ENCODE peak calls at places on chromosomes 7 and 10, in four cellular contexts. J, H, U and V are unnamed samples.

GRCh38 chr10:98261436-98262277 is 6.3 kb downstream of the LOXL4 start:
- DNase-seq in U (no peak), J (no peak), H (no peak), V (no peak)

GRCh38 chr10:18501198-18501597 is 150.2 kb downstream of the NSUN6 start:
- DNase-seq in H (peak; percentile 78), J (no peak), U (no peak), V (no peak)

GRCh38 chr7:77696643-77697534 is 630 bp downstream of the RSBN1L start:
- DNase-seq in U (peak; percentile 68), J (peak; percentile 72), H (peak; percentile 24), V (no peak)

GRCh38 chr10:28663576-28664368 is 13.5 kb upstream of the BAMBI start:
- DNase-seq in H (peak; percentile 81), J (peak; percentile 87), U (peak; percentile 77), V (peak; percentile 66)

GRCh38 chr10:88111294-88111693 is 247.9 kb downstream of the PTEN start:
- DNase-seq in U (no peak), H (no peak), J (no peak), V (no peak)

GRCh38 chr7:124635416-124635815 is 130.2 kb downstream of the GPR37 start:
- DNase-seq in J (no peak), H (no peak), U (no peak), V (no peak)

GRCh38 chr7:149595541-149595940 is 97.9 kb upstream of the ZNF746 start:
- DNase-seq in H (no peak), U (no peak), J (no peak), V (no peak)

GRCh38 chr7:108097703-108098102 is 32.5 kb downstream of the LAMB4 start:
- DNase-seq in J (no peak), U (no peak), H (no peak), V (no peak)

GRCh38 chr10:87818505-87819273 is 663 bp upstream of the ATAD1 start:
- DNase-seq in H (peak; percentile 19), U (peak; percentile 31), J (peak; percentile 76), V (no peak)

GRCh38 chr7:52696183-52696582 is 339.2 kb upstream of the POM121L12 start:
- DNase-seq in J (no peak), U (no peak), H (no peak), V (no peak)

GRCh38 chr10:31602541-31603244 is 283.7 kb downstream of the ZEB1 start:
- DNase-seq in H (peak; percentile 60), J (peak; percentile 79), U (peak; percentile 54), V (no peak)

GRCh38 chr7:135825406-135825805 is 76.8 kb upstream of the FAM180A start:
- DNase-seq in H (no peak), J (no peak), U (no peak), V (no peak)

GRCh38 chr10:29728541-29729049 is 93.8 kb upstream of the SVIL start:
- DNase-seq in J (no peak), U (no peak), H (no peak), V (no peak)

GRCh38 chr7:37354661-37355131 is 94.0 kb downstream of the ELMO1 start:
- DNase-seq in U (no peak), J (peak; percentile 63), H (peak; percentile 2), V (no peak)

GRCh38 chr7:150806454-150806853 is 5.9 kb downstream of the TMEM176A start:
- DNase-seq in J (no peak), U (no peak), H (no peak), V (no peak)

GRCh38 chr7:5284304-5285281 is 1.9 kb downstream of the SLC29A4 start:
- DNase-seq in H (no peak), U (peak; percentile 65), J (peak; percentile 59), V (no peak)

GRCh38 chr7:5289345-5289744 is 6.6 kb downstream of the SLC29A4 start:
- DNase-seq in U (no peak), H (no peak), J (no peak), V (no peak)

GRCh38 chr7:5283421-5284303 is 919 bp downstream of the SLC29A4 start:
- DNase-seq in H (no peak), J (no peak), U (no peak), V (no peak)

GRCh38 chr7:5287802-5288201 is 5.1 kb downstream of the SLC29A4 start:
- DNase-seq in J (no peak), H (no peak), U (no peak), V (no peak)

DNA sequence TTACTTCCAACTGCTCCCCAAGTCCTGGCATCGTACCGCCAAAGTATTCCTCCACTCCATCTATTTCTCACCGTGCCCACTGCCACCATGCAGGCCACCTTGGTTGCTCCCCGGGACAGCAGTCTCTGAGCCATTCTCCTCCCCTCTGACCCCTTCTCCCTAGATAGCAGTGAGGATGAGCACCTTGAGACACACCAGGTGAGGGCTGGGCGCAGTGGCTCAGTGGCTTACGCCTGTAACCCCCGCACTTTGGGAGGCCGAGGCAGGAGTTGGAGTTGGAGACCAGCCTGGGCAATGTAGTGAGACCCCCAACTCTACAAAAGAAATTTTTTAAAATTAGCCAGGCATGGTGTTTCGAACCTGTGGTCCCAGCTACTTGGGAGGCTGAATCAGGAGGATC is 4.2 kb downstream of the SLC29A4 start:
- DNase-seq in U (no peak), J (no peak), H (no peak), V (no peak)
- H3K4me3 ChIP-seq in U (no peak overlapping the region), J (no peak overlapping the region), H (no peak overlapping the region), V (no peak overlapping the region)

DNA sequence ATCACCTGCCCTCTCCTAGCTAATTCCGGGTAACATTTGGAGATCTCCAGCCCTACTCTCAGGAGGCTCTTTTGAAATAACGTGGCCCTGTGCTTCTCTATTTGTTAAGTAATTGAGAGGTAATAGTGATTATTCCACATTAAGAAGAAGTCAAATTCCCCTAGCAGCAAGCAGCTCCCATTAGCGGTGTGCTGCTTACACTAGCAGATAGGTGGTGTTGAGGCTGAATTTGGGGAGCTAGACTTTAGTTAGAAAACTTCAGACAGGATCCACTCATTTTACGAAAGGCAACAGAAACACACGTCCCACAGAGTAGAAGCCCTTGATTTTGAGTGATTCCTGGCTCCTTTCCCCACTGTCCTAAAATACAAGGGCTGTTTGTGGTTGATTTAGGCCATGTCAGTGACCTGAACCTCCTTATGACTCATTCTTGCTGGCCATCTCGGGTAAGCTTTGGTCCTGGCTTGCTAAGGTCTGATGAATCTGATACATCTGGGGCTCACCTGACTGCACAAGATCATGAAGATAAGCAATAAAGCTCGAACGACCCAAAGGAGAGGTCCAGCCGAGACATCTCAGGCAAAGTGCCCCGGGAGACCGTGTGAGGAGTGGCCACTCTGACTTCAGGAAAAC is 77.2 kb downstream of the FAM204A start:
- DNase-seq in H (no peak), J (no peak), U (no peak), V (no peak)
- TF ChIP-seq CTCF in H (no peak), J (no peak), U (no peak), V (no peak)

GRCh38 chr10:4315529-4315928 is 510.5 kb upstream of the AKR1E2 start:
- DNase-seq in U (no peak), H (peak; percentile 12), J (no peak), V (no peak)
- H3K4me3 ChIP-seq in U (no peak overlapping the region), H (no peak overlapping the region), J (no peak overlapping the region), V (no peak overlapping the region)

GRCh38 chr7:16433568-16434122 is 12.3 kb upstream of the CRPPA start:
- DNase-seq in J (no peak), U (no peak), H (no peak), V (no peak)

GRCh38 chr7:16430133-16430532 is 8.8 kb upstream of the CRPPA start:
- DNase-seq in U (no peak), H (no peak), J (no peak), V (no peak)

GRCh38 chr7:16428672-16429071 is 7.3 kb upstream of the CRPPA start:
- DNase-seq in U (peak; percentile 42), J (no peak), H (peak; percentile 81), V (no peak)

GRCh38 chr7:16432425-16432731 is 11.0 kb upstream of the CRPPA start:
- DNase-seq in J (no peak), H (no peak), U (no peak), V (no peak)

GRCh38 chr7:16431646-16432424 is 10.5 kb upstream of the CRPPA start:
- DNase-seq in H (no peak), J (peak; percentile 53), U (peak; percentile 27), V (no peak)
- TF ChIP-seq CTCF in H (peak; percentile 38), J (peak; percentile 74), U (peak; percentile 45), V (peak; percentile 77)

DNA sequence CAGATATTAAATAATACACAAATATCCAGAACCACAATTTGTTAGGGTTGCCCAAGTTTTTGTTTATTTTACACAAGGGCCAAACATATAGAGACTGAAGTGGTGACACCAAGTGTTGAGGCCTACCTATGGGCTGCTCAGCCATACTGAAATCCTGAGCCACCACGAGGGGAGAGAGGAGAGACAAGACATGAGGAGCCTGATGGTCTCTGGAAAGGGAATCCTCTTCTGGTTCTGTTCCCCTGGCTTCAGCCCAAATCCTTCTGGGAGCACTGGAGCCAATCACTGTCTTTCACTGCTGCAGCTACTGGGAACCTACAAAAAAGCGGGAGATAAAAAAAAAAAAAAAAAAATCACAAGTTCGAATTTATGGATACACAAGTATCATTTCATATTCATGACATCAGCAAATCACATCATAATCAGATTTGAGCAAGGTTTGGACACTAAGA is 1.9 kb downstream of the SKIDA1 start:
- DNase-seq in H (no peak), J (no peak), U (no peak), V (no peak)
- H3K4me3 ChIP-seq in H (no peak overlapping the region), J (no peak overlapping the region), U (no peak overlapping the region), V (no peak overlapping the region)

GRCh38 chr7:121331048-121331447 is 2.2 kb downstream of the WNT16 start:
- DNase-seq in J (no peak), H (no peak), U (no peak), V (no peak)

GRCh38 chr7:121330053-121330833 is 1.4 kb downstream of the WNT16 start:
- DNase-seq in H (no peak), J (peak; percentile 49), U (no peak), V (no peak)

GRCh38 chr7:121327671-121328070 is 1.1 kb upstream of the WNT16 start:
- DNase-seq in U (no peak), J (no peak), H (no peak), V (no peak)

GRCh38 chr7:121328508-121329459 is at the start of gene WNT16:
- DNase-seq in H (no peak), U (no peak), J (peak; percentile 53), V (no peak)

DNA sequence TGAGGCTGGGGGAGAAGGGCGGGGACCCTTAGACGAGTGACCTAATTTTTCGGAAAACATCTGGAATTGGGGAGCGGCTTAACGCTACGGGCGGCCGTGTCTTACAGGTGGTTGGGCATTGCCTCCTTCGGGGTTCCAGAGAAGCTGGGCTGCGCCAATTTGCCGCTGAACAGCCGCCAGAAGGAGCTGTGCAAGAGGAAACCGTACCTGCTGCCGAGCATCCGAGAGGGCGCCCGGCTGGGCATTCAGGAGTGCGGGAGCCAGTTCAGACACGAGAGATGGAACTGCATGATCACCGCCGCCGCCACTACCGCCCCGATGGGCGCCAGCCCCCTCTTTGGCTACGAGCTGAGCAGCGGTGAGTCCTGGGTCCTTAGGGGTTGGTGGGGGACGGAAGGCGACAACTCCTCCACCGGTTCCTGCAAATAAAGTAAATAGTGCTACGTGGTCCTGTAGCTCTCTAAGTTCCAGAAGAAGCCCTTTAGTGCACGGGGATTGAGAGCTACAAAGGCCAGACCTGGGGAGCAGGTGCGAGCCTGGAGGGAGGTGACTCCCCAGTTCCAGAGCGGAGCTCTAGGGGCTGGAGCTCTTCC is 756 bp downstream of the WNT16 start:
- DNase-seq in U (peak; percentile 43), J (peak; percentile 66), H (no peak), V (no peak)
- TF ChIP-seq CTCF in U (no peak), J (no peak), H (peak; percentile 58), V (no peak)